ENCODE peak calls at places on chromosome 10, in four cellular contexts. L is GM12865, G is IMR-90, W is fibroblast of the aortic adventitia. I is an unnamed sample.

GRCh38 chr10:79248341-79248931 is 98.8 kb upstream of the PPIF start:
- DNase-seq in G (no peak), W (no peak), L (peak; percentile 60), I (no peak)

GRCh38 chr10:83023647-83024046 is 1115.7 kb upstream of the GHITM start:
- DNase-seq in G (no peak), W (no peak), L (no peak), I (no peak)

GRCh38 chr10:14225374-14225773 is 105.3 kb downstream of the FRMD4A start:
- DNase-seq in G (no peak), L (no peak), W (no peak), I (no peak)

GRCh38 chr10:89615824-89616223 is 29.2 kb downstream of the PANK1 start:
- DNase-seq in L (no peak), W (peak; percentile 23), G (peak; percentile 44), I (peak; percentile 12)

GRCh38 chr10:34045571-34046190 is 711.2 kb upstream of the NRP1 start:
- DNase-seq in W (peak; percentile 24), L (no peak), G (peak; percentile 16), I (peak; percentile 18)

GRCh38 chr10:60666221-60666620 is 112.1 kb upstream of the CDK1 start:
- DNase-seq in G (no peak), W (peak; percentile 54), L (no peak), I (peak; percentile 59)

GRCh38 chr10:103692421-103693069 is 162.8 kb downstream of the SH3PXD2A start:
- DNase-seq in W (no peak), L (peak; percentile 92), G (no peak), I (no peak)

GRCh38 chr10:129929343-129930297 is 34.5 kb downstream of the EBF3 start:
- DNase-seq in W (no peak), G (no peak), L (no peak), I (no peak)

GRCh38 chr10:79355420-79356010 is 8.2 kb downstream of the PPIF start:
- DNase-seq in L (no peak), G (no peak), W (no peak), I (no peak)

GRCh38 chr10:110511734-110512449 is 14.2 kb downstream of the DUSP5 start:
- DNase-seq in G (no peak), W (peak; percentile 63), L (no peak), I (peak; percentile 65)

GRCh38 chr10:11379771-11380170 is 231.7 kb downstream of the USP6NL start:
- DNase-seq in W (no peak), L (no peak), G (no peak), I (no peak)

GRCh38 chr10:114306116-114306973 is 67.3 kb downstream of the VWA2 start:
- DNase-seq in G (peak; percentile 94), L (no peak), W (peak; percentile 56), I (peak; percentile 65)

GRCh38 chr10:102738692-102739121 is 5.0 kb upstream of the WBP1L start:
- DNase-seq in W (peak; percentile 30), L (no peak), G (no peak), I (no peak)

GRCh38 chr10:70331486-70332268 is 47.9 kb upstream of the NPFFR1 start:
- DNase-seq in L (peak; percentile 88), G (peak; percentile 93), W (peak; percentile 96), I (peak; percentile 96)
- TF ChIP-seq CTCF in L (peak; percentile 31), G (peak; percentile 42), W (peak; percentile 56), I (peak; percentile 45)

GRCh38 chr10:35501923-35502322 is 103.2 kb upstream of the GJD4 start:
- DNase-seq in L (no peak), G (no peak), W (no peak), I (no peak)
- TF ChIP-seq CTCF in L (peak; percentile 18), G (no peak), W (peak; percentile 4), I (peak; percentile 11)

GRCh38 chr10:97425964-97426775 is at the start of gene PGAM1:
- DNase-seq in L (peak; percentile 99), G (peak; percentile 95), W (peak; percentile 96), I (peak; percentile 96)
- TF ChIP-seq CTCF in L (peak; percentile 91), G (peak; percentile 90), W (peak; percentile 74), I (peak; percentile 63)

DNA sequence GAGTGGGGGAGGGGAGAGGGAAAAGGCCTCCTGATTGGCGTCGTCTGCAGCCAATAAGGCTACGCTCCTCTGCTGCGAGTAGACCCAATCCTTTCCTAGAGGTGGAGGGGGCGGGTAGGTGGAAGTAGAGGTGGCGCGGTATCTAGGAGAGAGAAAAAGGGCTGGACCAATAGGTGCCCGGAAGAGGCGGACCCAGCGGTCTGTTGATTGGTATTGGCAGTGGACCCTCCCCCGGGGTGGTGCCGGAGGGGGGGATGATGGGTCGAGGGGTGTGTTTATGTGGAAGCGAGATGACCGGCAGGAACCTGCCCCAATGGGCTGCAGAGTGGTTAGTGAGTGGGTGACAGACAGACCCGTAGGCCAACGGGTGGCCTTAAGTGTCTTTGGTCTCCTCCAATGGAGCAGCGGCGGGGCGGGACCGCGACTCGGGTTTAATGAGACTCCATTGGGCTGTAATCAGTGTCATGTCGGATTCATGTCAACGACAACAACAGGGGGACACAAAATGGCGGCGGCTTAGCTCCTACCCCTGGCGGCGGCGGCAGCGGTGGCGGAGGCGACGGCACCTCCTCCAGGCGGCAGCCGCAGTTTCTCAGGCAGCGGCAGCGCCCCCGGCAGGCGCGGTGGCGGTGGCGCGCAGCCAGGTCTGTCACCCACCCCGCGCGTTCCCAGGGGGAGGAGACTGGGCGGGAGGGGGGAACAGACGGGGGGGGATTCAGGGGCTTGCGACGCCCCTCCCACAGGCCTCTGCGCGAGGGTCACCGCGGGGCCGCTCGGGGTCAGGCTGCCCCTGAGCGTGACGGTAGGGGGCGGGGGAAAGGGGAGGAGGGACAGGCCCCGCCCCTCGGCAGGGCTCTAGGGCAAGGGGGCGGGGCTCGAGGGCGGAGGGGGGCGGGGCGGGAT is at the start of gene KAT6B:
- DNase-seq in W (peak; percentile 100), G (peak; percentile 100), L (peak; percentile 100), I (peak; percentile 100)
- TF ChIP-seq CTCF in W (peak; percentile 21), G (peak; percentile 33), L (peak; percentile 33), I (no peak)

DNA sequence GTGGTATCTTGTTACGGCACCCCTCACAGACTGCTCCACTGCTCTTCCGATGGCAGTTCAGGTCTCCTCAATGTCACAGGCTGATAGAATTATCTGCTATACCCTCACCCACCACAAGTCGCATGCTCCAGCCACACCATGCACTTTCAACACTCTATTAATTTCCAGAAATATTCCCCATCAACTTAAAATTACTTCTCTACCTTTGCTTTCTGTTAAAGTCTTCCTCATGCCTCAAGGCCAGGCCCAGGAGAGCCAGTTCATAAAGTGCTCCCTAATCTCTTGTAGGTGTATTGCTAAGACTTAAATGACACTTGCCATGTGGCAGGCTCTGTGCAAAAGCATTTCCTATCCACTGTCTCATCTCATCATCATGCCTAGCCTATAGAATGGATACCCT is 105.9 kb upstream of the ARID5B start:
- DNase-seq in L (no peak), W (no peak), G (no peak), I (no peak)
- TF ChIP-seq CTCF in L (peak; percentile 22), W (peak; percentile 11), G (no peak), I (peak; percentile 19)

GRCh38 chr10:119439922-119440321 is 102.6 kb downstream of the RGS10 start:
- DNase-seq in G (no peak), L (no peak), W (no peak), I (no peak)

GRCh38 chr10:119443441-119443840 is 99.1 kb downstream of the RGS10 start:
- DNase-seq in W (no peak), L (no peak), G (no peak), I (no peak)

GRCh38 chr10:119441921-119442757 is 100.4 kb downstream of the RGS10 start:
- DNase-seq in G (no peak), W (no peak), L (no peak), I (no peak)

GRCh38 chr10:119442758-119443060 is 99.8 kb downstream of the RGS10 start:
- DNase-seq in G (no peak), L (no peak), W (no peak), I (no peak)

DNA sequence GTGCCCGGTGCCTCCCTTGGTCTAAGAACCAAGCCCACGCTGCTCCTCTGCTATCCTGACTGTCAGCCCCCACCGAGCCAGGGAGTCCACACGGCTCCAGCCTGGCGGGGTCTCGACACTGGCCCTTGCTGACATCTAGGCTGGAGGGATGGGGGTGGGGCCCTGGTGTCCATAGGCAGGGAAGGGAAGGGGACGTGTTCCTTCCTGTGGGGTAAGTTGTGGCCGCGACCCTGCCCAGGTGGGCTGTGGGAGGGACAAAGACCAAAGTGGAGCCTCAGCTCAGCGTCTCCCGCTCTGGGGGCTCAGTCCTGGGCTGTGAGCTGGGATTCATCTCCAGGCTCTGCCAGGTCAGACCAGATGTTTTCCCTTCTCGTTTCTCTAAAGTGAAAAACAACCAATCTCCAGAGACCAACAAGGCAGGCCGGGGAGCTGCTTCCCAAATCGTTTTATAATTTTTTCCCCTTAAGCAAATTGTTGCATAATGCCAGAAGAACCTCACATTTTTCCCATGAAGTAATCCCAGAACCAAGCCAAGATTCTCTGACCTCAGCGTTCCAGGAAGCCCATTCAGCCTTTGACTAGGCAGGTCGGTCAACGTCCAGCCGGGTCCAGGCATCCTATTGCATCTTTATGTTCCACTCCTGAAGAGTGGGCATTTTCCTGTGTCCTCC is 101.2 kb downstream of the RGS10 start:
- DNase-seq in W (peak; percentile 96), G (peak; percentile 79), L (no peak), I (peak; percentile 96)
- TF ChIP-seq CTCF in W (no peak), G (no peak), L (no peak), I (no peak)

GRCh38 chr10:28250782-28251181 is 52.1 kb downstream of the MPP7 start:
- DNase-seq in G (peak; percentile 51), W (peak; percentile 59), L (no peak), I (peak; percentile 37)
- TF ChIP-seq CTCF in G (peak; percentile 67), W (peak; percentile 53), L (peak; percentile 18), I (peak; percentile 34)

DNA sequence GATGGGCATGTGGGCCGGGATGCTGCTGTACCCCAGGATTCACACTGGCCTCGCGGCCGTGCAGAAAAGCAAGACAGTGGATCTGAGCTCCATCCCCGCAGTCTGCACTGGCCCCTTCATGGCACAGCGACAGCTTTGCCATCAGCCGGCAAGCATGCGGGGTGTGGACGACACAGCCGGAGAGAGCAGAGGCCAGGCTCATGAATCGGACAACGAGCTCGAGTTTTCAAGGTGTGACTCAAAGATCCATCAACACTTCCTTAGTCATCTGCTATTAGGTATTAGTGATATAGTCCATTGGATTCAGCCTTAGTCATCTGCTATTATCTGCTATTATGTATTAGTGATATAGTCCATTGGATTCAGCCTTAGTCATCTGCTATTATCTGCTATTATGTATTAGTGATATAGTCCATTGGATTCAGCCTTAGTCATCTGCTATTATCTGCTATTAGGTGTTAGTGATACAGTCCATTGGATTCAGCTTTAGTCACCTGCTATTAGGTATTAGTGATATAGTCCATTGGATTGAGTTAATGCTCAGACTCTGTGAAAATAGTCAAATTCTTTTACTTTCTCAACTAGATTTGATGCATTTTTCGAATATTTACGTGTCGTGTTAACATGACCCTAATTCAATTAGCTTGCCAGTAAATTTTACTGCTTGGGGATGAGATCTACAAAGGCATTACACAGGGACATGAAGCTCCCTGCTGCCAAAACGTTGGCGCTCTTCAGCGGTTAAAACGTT is 254.5 kb downstream of the KLF6 start:
- DNase-seq in L (no peak), G (peak; percentile 68), W (peak; percentile 47), I (no peak)
- TF ChIP-seq CTCF in L (no peak), G (no peak), W (no peak), I (no peak)

GRCh38 chr10:59586407-59586891 is 123.2 kb downstream of the SLC16A9 start:
- DNase-seq in W (no peak), G (no peak), L (no peak), I (no peak)
- TF ChIP-seq CTCF in W (no peak), G (no peak), L (no peak), I (no peak)

DNA sequence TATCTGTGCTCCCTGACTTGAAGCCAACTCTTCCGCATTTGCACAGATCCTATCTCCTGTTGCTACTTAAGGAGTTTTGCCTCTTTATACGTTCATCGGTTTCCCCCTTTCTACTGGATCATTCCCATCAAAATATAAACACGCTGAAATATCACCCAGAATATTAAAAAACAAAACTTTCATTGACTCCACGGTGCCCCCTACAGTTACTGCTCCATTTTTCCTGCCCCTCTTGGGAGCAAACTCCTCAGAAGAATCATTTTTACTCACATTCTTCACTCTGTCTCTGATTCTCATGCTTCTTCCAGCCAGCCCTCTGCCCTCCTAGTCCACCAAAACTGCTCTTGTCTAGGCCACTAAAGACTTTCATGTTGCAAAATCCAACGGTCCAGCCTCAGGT is 66.4 kb downstream of the MYOF start:
- DNase-seq in G (no peak), L (no peak), W (no peak), I (no peak)
- TF ChIP-seq CTCF in G (peak; percentile 34), L (no peak), W (peak; percentile 29), I (peak; percentile 26)

I was measured in cardiac fibroblast.